ENCODE peak calls at places on chromosomes 5 and 9, in eight cellular contexts. H is K562, A is GM12878, J is HepG2, V is HCT116, S is H1, R is SK-N-SH, O is endothelial cell of umbilical vein. I is an unnamed sample.

GRCh38 chr9:2087500-2088313 is 72.6 kb downstream of the SMARCA2 start:
- DNase-seq in H (peak), A (peak), J (peak), V (peak), S (no peak), R (peak), O (peak), I (no peak)

GRCh38 chr5:38403407-38403806 is 145.0 kb downstream of the EGFLAM start:
- DNase-seq in H (no peak), A (no peak), J (no peak), V (no peak), S (no peak), R (no peak), O (peak), I (no peak)

GRCh38 chr5:167295686-167296015 is 995.8 kb upstream of the WWC1 start:
- DNase-seq in H (no peak), A (no peak), J (no peak), V (no peak), S (no peak), R (no peak), O (no peak), I (no peak)

GRCh38 chr9:113220467-113221002 is 542 bp downstream of the FKBP15 start:
- DNase-seq in H (no peak), A (no peak), J (no peak), V (no peak), S (no peak), R (no peak), O (no peak), I (no peak)

GRCh38 chr5:4994994-4995393 is 145.1 kb upstream of the ADAMTS16 start:
- DNase-seq in H (no peak), A (no peak), J (no peak), V (no peak), S (no peak), R (no peak), O (no peak), I (peak)

GRCh38 chr5:138128344-138128743 is 10.9 kb downstream of the NME5 start:
- DNase-seq in H (no peak), A (no peak), J (no peak), V (no peak), S (no peak), R (no peak), O (peak), I (no peak)

GRCh38 chr5:33828611-33829286 is 63.0 kb downstream of the ADAMTS12 start:
- DNase-seq in H (no peak), A (no peak), J (no peak), V (no peak), S (no peak), R (no peak), O (no peak), I (no peak)

GRCh38 chr5:138948391-138949222 is 73.5 kb upstream of the LRRTM2 start:
- DNase-seq in H (no peak), A (no peak), J (no peak), V (no peak), S (no peak), R (peak), O (no peak), I (no peak)

GRCh38 chr9:95044731-95045508 is 272.6 kb downstream of the FANCC start:
- DNase-seq in H (no peak), A (no peak), J (no peak), V (no peak), S (peak), R (no peak), O (no peak), I (no peak)

GRCh38 chr9:106954974-106955850 is 92.2 kb downstream of the ZNF462 start:
- DNase-seq in H (no peak), A (no peak), J (no peak), V (no peak), S (no peak), R (no peak), O (no peak), I (no peak)

GRCh38 chr9:2210201-2210600 is 195.1 kb downstream of the SMARCA2 start:
- DNase-seq in H (no peak), A (no peak), J (no peak), V (no peak), S (no peak), R (no peak), O (peak), I (no peak)

GRCh38 chr9:120733190-120733589 is 18.9 kb upstream of the MEGF9 start:
- DNase-seq in H (no peak), A (no peak), J (peak), V (no peak), S (no peak), R (no peak), O (no peak), I (no peak)

GRCh38 chr9:89751081-89751855 is 146.5 kb downstream of the GADD45G start:
- DNase-seq in H (no peak), A (no peak), J (no peak), V (no peak), S (no peak), R (no peak), O (no peak), I (no peak)

GRCh38 chr5:36414869-36415282 is 113.2 kb upstream of the RANBP3L start:
- DNase-seq in H (peak), A (no peak), J (peak), V (peak), S (no peak), R (peak), O (peak), I (no peak)

DNA sequence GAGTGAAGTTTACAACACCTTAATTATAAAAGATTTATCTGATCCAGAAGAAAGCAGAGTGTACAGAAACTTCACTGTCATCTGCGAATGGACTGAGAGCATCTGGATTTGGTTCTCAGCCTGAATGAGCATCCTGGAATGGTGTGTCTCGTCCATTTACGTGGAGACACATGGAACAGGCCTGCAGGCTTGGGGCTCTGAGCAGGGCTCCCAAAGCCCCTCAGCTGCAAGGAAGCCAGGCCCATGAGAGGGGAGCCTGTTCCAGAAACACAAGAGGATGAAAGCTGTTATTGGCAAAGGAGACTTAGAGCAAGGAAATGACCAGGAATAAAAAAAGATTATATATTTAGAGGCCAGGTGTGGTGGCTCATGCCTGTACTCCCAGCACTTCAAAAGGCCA is 22.1 kb upstream of the TERT start:
- DNase-seq in H (no peak), A (no peak), J (no peak), V (no peak), S (no peak), R (no peak), O (no peak), I (no peak)
- H3K9ac ChIP-seq in H (no peak), A (peak), J (no peak), V (no peak), S (no peak), R (no peak), O (no peak), I (no peak)

GRCh38 chr5:175202461-175203065 is 241.4 kb downstream of the DRD1 start:
- DNase-seq in H (no peak), A (no peak), J (no peak), V (peak), S (no peak), R (no peak), O (no peak), I (no peak)

GRCh38 chr5:175206651-175207050 is 237.3 kb downstream of the DRD1 start:
- DNase-seq in H (no peak), A (no peak), J (no peak), V (no peak), S (no peak), R (no peak), O (no peak), I (no peak)

GRCh38 chr5:175212203-175212602 is 231.8 kb downstream of the DRD1 start:
- DNase-seq in H (no peak), A (no peak), J (no peak), V (no peak), S (no peak), R (no peak), O (no peak), I (no peak)

GRCh38 chr5:175207321-175208040 is 236.5 kb downstream of the DRD1 start:
- DNase-seq in H (no peak), A (no peak), J (no peak), V (no peak), S (no peak), R (no peak), O (no peak), I (no peak)
- TF ChIP-seq POLR2AphosphoS5 in H (no peak), A (no peak), J (no peak), V (no peak), S (no peak), R (no peak), O (no peak), I (no peak)

GRCh38 chr5:58890265-58890664 is 307.4 kb downstream of the RAB3C start:
- DNase-seq in H (no peak), A (no peak), J (no peak), V (no peak), S (no peak), R (no peak), O (no peak), I (no peak)
- H3K27ac ChIP-seq in H (no peak), A (no peak), J (no peak), V (no peak), S (no peak), R (no peak), O (no peak), I (no peak)

DNA sequence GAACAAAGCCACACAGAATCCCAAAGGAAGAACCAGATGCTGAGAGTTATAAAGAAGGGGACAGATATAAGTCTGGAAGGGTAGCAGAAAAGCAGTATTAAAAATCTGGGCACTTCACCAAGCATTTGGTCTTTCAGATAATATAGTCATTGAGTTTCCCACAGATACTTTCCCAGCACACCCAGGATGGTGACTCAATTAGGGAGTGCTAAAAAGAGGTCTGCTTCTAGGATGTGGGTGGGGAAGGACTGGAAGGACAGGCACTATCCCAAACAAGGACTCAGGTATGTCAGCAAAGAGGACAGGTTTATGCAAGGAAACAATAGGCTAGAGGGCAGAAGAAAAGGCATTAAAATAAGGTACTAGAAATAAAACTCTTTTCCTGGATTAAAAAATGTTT is 59.3 kb downstream of the DIAPH1 start:
- DNase-seq in H (no peak), A (no peak), J (no peak), V (no peak), S (no peak), R (no peak), O (peak), I (no peak)
- H3K9ac ChIP-seq in H (no peak), A (no peak), J (no peak), V (no peak), S (no peak), R (peak), O (no peak), I (no peak)

DNA sequence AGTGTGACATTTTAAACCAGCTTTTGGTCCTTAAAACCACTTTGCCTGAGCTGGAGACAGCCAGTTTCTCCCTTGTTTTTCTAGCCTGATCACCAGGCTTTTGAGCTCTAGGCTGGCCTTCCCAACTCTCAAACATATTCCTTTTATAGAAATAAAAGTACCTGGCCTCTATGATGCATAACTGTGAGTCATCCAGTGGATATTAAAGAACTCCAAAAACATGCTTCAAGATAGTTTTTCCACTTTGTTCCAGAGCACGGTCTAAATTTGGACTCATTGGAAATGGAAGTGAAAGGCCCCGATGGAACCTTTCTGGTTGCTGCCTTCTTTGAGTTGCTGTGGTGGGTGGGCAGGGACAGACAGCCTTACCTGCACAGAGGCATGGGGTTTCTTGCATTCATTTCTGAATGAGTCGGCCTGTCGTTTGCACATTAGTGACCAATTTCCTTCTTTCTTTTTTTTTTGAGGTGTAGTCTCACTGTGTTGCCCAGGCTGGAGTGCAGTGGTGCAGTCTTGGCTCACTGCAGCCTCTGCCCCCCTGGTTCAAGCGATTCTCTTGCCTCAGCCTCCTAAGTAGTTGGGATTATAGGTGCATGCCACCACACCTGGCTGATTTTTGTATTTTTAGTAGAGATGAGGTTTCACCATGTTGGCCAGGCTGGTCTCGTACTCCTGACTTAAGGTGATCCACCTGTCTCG is 43.1 kb downstream of the TRIO start:
- DNase-seq in H (no peak), A (no peak), J (no peak), V (no peak), S (no peak), R (no peak), O (peak), I (no peak)
- TF ChIP-seq POLR2AphosphoS5 in H (no peak), A (no peak), J (no peak), V (no peak), S (no peak), R (no peak), O (peak), I (no peak)